ENCODE peak calls at places on chromosomes 1 and 21, in eight cellular contexts. O is right atrium auricular region; D is CD4-positive, alpha-beta T cell; K is AG10803; Q is prostate gland; T is HFFc6; V is PC-9; E is astrocyte. M is an unnamed sample.

GRCh38 chr1:72435025-72435424 is 152.7 kb upstream of the NEGR1 start:
- DNase-seq in T (peak), D (no peak), O (no peak), Q (no peak), V (no peak), E (peak), K (peak), M (no peak)

GRCh38 chr1:65235867-65236805 is 73.2 kb upstream of the DNAJC6 start:
- DNase-seq in Q (no peak), E (peak), D (no peak), O (no peak), V (no peak), T (peak), K (peak), M (no peak)

GRCh38 chr1:96978867-96979266 is 257.3 kb downstream of the PTBP2 start:
- DNase-seq in O (no peak), D (no peak), K (no peak), E (no peak), T (no peak), V (no peak), Q (no peak), M (no peak)

GRCh38 chr1:67332653-67333529 is 25.2 kb downstream of the IL12RB2 start:
- DNase-seq in Q (no peak), V (no peak), O (no peak), K (no peak), D (no peak), E (no peak), T (no peak), M (no peak)

GRCh38 chr1:156601122-156601830 is at the start of gene GPATCH4:
- DNase-seq in V (peak), D (peak), Q (peak), O (peak), T (peak), K (peak), E (peak), M (peak)

GRCh38 chr1:90132306-90132705 is 137.4 kb downstream of the ZNF326 start:
- DNase-seq in E (no peak), V (no peak), Q (no peak), D (no peak), O (no peak), K (no peak), T (no peak), M (no peak)

GRCh38 chr21:45302082-45303061 is 14.7 kb upstream of the POFUT2 start:
- DNase-seq in K (peak), O (peak), V (no peak), D (peak), T (no peak), E (no peak), Q (no peak), M (no peak)

GRCh38 chr1:198970919-198971318 is 332.1 kb downstream of the PTPRC start:
- DNase-seq in T (no peak), O (no peak), D (no peak), V (peak), K (peak), Q (no peak), E (no peak), M (no peak)

GRCh38 chr21:18204931-18205330 is 39.7 kb upstream of the CHODL start:
- DNase-seq in T (no peak), Q (no peak), K (no peak), E (no peak), D (no peak), V (no peak), O (no peak), M (no peak)

GRCh38 chr1:66374561-66375111 is 159.3 kb upstream of the SGIP1 start:
- DNase-seq in V (no peak), Q (no peak), O (no peak), K (peak), D (no peak), E (peak), T (peak), M (no peak)

GRCh38 chr1:76576876-76577817 is 290.1 kb upstream of the ST6GALNAC5 start:
- DNase-seq in Q (no peak), E (no peak), T (no peak), K (no peak), O (no peak), V (no peak), D (no peak), M (no peak)

GRCh38 chr1:15444476-15445389 is 6.5 kb downstream of the CTRC start:
- DNase-seq in K (no peak), D (no peak), Q (no peak), V (no peak), E (no peak), O (no peak), T (no peak), M (no peak)

GRCh38 chr1:23865543-23865930 is 2.6 kb downstream of the FUCA1 start:
- DNase-seq in Q (peak), V (peak), K (peak), T (peak), O (no peak), E (peak), D (no peak), M (no peak)

GRCh38 chr1:202291001-202291400 is 50.7 kb downstream of the UBE2T start:
- DNase-seq in V (peak), T (no peak), D (no peak), Q (no peak), E (no peak), K (no peak), O (no peak), M (no peak)

GRCh38 chr21:41815652-41816582 is 49.1 kb upstream of the RIPK4 start:
- DNase-seq in V (no peak), T (no peak), O (no peak), E (no peak), K (no peak), D (no peak), Q (no peak), M (no peak)

GRCh38 chr1:245458761-245459174 is 304.0 kb downstream of the KIF26B start:
- DNase-seq in K (peak), E (peak), D (no peak), V (no peak), O (no peak), T (peak), Q (no peak), M (no peak)

GRCh38 chr1:71080178-71080781 is 555 bp downstream of the ZRANB2 start:
- DNase-seq in D (no peak), E (no peak), V (no peak), Q (no peak), O (no peak), T (no peak), K (peak), M (no peak)

GRCh38 chr1:159429074-159429861 is 2.7 kb upstream of the OR10J4 start:
- DNase-seq in O (no peak), E (peak), T (peak), K (peak), Q (no peak), V (no peak), D (no peak), M (no peak)

GRCh38 chr1:66518654-66519053 is 15.3 kb upstream of the SGIP1 start:
- DNase-seq in V (no peak), O (no peak), T (no peak), D (no peak), E (no peak), K (no peak), Q (no peak), M (no peak)

GRCh38 chr1:24540906-24541710 is 14.8 kb upstream of the NCMAP start:
- DNase-seq in T (peak), V (peak), O (no peak), E (peak), Q (peak), D (peak), K (peak), M (no peak)

GRCh38 chr1:115463347-115463746 is 125.3 kb upstream of the NGF start:
- DNase-seq in D (no peak), V (no peak), O (peak), T (no peak), K (no peak), Q (no peak), E (no peak), M (no peak)

GRCh38 chr21:25791321-25791720 is 56.5 kb downstream of the GABPA start:
- DNase-seq in V (no peak), Q (no peak), O (no peak), T (no peak), E (no peak), K (no peak), D (no peak), M (no peak)

GRCh38 chr1:63669151-63669961 is 76.1 kb downstream of the PGM1 start:
- DNase-seq in D (no peak), O (no peak), Q (peak), E (no peak), T (no peak), V (no peak), K (no peak), M (no peak)

GRCh38 chr1:25711555-25712298 is 88.3 kb upstream of the SELENON start:
- DNase-seq in T (no peak), O (no peak), D (peak), V (no peak), Q (no peak), K (no peak), E (peak), M (no peak)

GRCh38 chr1:167714851-167715652 is 6.7 kb upstream of the MPZL1 start:
- DNase-seq in K (peak), V (peak), D (peak), T (peak), O (peak), E (peak), Q (peak), M (peak)

GRCh38 chr1:85888961-85889360 is 180.7 kb upstream of the ZNHIT6 start:
- DNase-seq in T (no peak), E (no peak), Q (no peak), O (no peak), K (peak), V (no peak), D (no peak), M (no peak)

GRCh38 chr1:155984341-155984740 is 6.0 kb upstream of the ARHGEF2 start:
- DNase-seq in O (no peak), V (no peak), T (no peak), E (no peak), D (no peak), Q (no peak), K (no peak), M (no peak)

GRCh38 chr1:76690784-76691183 is 176.5 kb upstream of the ST6GALNAC5 start:
- DNase-seq in V (no peak), K (no peak), D (no peak), E (peak), T (no peak), Q (no peak), O (no peak), M (no peak)

GRCh38 chr1:182080955-182081582 is 19.6 kb upstream of the ZNF648 start:
- DNase-seq in T (peak), Q (peak), K (peak), V (no peak), O (no peak), E (peak), D (no peak), M (peak)

GRCh38 chr1:107140703-107141490 is at the start of gene NTNG1:
- DNase-seq in V (no peak), K (no peak), Q (peak), E (no peak), D (no peak), O (no peak), T (no peak), M (peak)

GRCh38 chr21:44926364-44927101 is 5.8 kb upstream of the ITGB2 start:
- DNase-seq in E (peak), V (no peak), K (peak), O (no peak), Q (no peak), T (peak), D (peak), M (no peak)

GRCh38 chr21:43727571-43728466 is 8.9 kb downstream of the PDXK start:
- DNase-seq in T (no peak), V (peak), K (peak), Q (no peak), D (no peak), E (no peak), O (no peak), M (no peak)

GRCh38 chr21:43726686-43727570 is 8.0 kb downstream of the PDXK start:
- DNase-seq in D (no peak), T (no peak), O (no peak), V (no peak), K (no peak), E (no peak), Q (no peak), M (no peak)

GRCh38 chr21:43731891-43732711 is 13.2 kb downstream of the PDXK start:
- DNase-seq in D (no peak), T (no peak), E (peak), K (peak), O (no peak), Q (no peak), V (no peak), M (no peak)

GRCh38 chr21:43731476-43731875 is 12.5 kb downstream of the PDXK start:
- DNase-seq in V (no peak), D (no peak), T (no peak), E (no peak), O (no peak), Q (no peak), K (no peak), M (no peak)

GRCh38 chr21:43728467-43729390 is 9.8 kb downstream of the PDXK start:
- DNase-seq in D (peak), V (peak), E (peak), T (peak), K (peak), Q (peak), O (peak), M (peak)
- TF ChIP-seq CTCF in D (peak), V (no peak), E (no peak), T (peak), K (no peak), Q (peak), O (peak), M (peak)

GRCh38 chr1:11594222-11594621 is 60.0 kb downstream of the FBXO2 start:
- DNase-seq in O (no peak), K (peak), V (no peak), T (peak), E (peak), Q (no peak), D (no peak), M (no peak)
- TF ChIP-seq CTCF in O (no peak), K (peak), V (peak), T (peak), E (peak), Q (no peak), D (no peak), M (peak)

GRCh38 chr1:222096476-222096772 is 354.5 kb upstream of the DUSP10 start:
- DNase-seq in T (no peak), K (no peak), D (no peak), E (no peak), V (no peak), O (no peak), Q (no peak), M (no peak)
- TF ChIP-seq CTCF in T (peak), K (no peak), D (peak), E (no peak), V (peak), O (no peak), Q (no peak), M (peak)

GRCh38 chr1:59779949-59780348 is 34.8 kb upstream of the HOOK1 start:
- DNase-seq in O (no peak), E (no peak), T (no peak), V (no peak), Q (no peak), D (no peak), K (no peak), M (no peak)
- TF ChIP-seq CTCF in O (no peak), E (no peak), T (peak), V (no peak), Q (no peak), D (no peak), K (no peak), M (peak)

GRCh38 chr1:118186026-118186425 is 998 bp upstream of the SPAG17 start:
- DNase-seq in Q (no peak), D (no peak), E (no peak), T (no peak), V (no peak), K (no peak), O (no peak), M (no peak)

GRCh38 chr1:118184737-118185082 is 318 bp downstream of the SPAG17 start:
- DNase-seq in K (no peak), E (peak), O (no peak), Q (no peak), V (no peak), T (no peak), D (no peak), M (no peak)

GRCh38 chr1:118185083-118185899 is at the start of gene SPAG17:
- DNase-seq in D (no peak), V (no peak), Q (peak), T (no peak), E (peak), O (peak), K (peak), M (peak)
- TF ChIP-seq CTCF in D (no peak), V (no peak), Q (no peak), T (no peak), E (peak), O (peak), K (peak), M (peak)

M was measured in neural crest cell.